ENCODE peak calls at places on chromosome 2, in eight cellular contexts. D is pancreas; N is A549; O is aorta; K is right lobe of liver; P is HCT116; T is naive thymus-derived CD8-positive, alpha-beta T cell; W is foreskin keratinocyte. B is an unnamed sample.

GRCh38 chr2:186379052-186379451 is 107.0 kb upstream of the ZC3H15 start:
- ATAC-seq in D (peak), N (no peak), O (no peak), K (peak), P (no peak), T (no peak), W (peak), B (no peak)

GRCh38 chr2:156986339-156986988 is 271.0 kb upstream of the GALNT5 start:
- ATAC-seq in D (no peak), N (no peak), O (peak), K (no peak), P (peak), T (no peak), W (no peak), B (no peak)

GRCh38 chr2:8251291-8251690 is 430.6 kb upstream of the ID2 start:
- ATAC-seq in D (peak), N (no peak), O (no peak), K (no peak), P (no peak), T (no peak), W (no peak), B (no peak)

GRCh38 chr2:62423883-62424458 is 82.0 kb downstream of the TMEM17 start:
- ATAC-seq in D (no peak), N (peak), O (no peak), K (no peak), P (peak), T (no peak), W (no peak), B (no peak)

GRCh38 chr2:170229744-170230143 is 51.8 kb downstream of the MYO3B start:
- ATAC-seq in D (peak), N (no peak), O (no peak), K (no peak), P (no peak), T (no peak), W (no peak), B (no peak)

GRCh38 chr2:7057865-7058400 is 140.7 kb downstream of the RNF144A start:
- ATAC-seq in D (no peak), N (no peak), O (no peak), K (no peak), P (no peak), T (peak), W (no peak), B (no peak)

GRCh38 chr2:164711246-164712138 is 90.2 kb upstream of the GRB14 start:
- ATAC-seq in D (peak), N (peak), O (no peak), K (peak), P (no peak), T (no peak), W (no peak), B (no peak)

GRCh38 chr2:27664245-27664574 is 521 bp downstream of the SLC4A1AP start:
- ATAC-seq in D (peak), N (peak), O (no peak), K (no peak), P (peak), T (peak), W (peak), B (peak)

GRCh38 chr2:109402980-109403840 is 210.6 kb downstream of the SEPTIN10 start:
- ATAC-seq in D (no peak), N (no peak), O (no peak), K (no peak), P (no peak), T (no peak), W (no peak), B (no peak)

GRCh38 chr2:137960223-137960622 is 4.0 kb upstream of the HNMT start:
- ATAC-seq in D (no peak), N (no peak), O (no peak), K (no peak), P (no peak), T (no peak), W (no peak), B (no peak)

GRCh38 chr2:185373226-185373625 is 365.4 kb upstream of the FSIP2 start:
- ATAC-seq in D (no peak), N (no peak), O (no peak), K (no peak), P (no peak), T (no peak), W (peak), B (no peak)

B was measured in SK-N-SH treated with all-trans-retinoic acid at 6 μM for 48 hours.